ENCODE peak calls at places on chromosomes 7 and 10, in nine cellular contexts. H is B cell; B is RWPE1; A is fibroblast of the aortic adventitia; X is neural progenitor cell; L is CD8-positive, alpha-beta T cell; W is A549; T is thyroid gland; U is mesothelial cell of epicardium. G is an unnamed sample.

GRCh38 chr7:29359480-29360093 is 165.0 kb downstream of the CHN2 start:
- DNase-seq in H (no peak), B (no peak), A (no peak), X (no peak), L (no peak), W (no peak), T (peak), U (no peak), G (no peak)

GRCh38 chr10:85986777-85987176 is 379.8 kb downstream of the GRID1 start:
- DNase-seq in H (no peak), B (peak), A (no peak), X (no peak), L (no peak), W (no peak), T (no peak), U (no peak), G (no peak)

GRCh38 chr7:23449941-23450340 is 20.4 kb downstream of the IGF2BP3 start:
- DNase-seq in H (no peak), B (no peak), A (no peak), X (no peak), L (no peak), W (no peak), T (no peak), U (no peak), G (no peak)

GRCh38 chr7:50832744-50833143 is 50.0 kb upstream of the GRB10 start:
- DNase-seq in H (no peak), B (peak), A (peak), X (no peak), L (no peak), W (peak), T (no peak), U (no peak), G (no peak)

GRCh38 chr10:132677905-132678298 is 108.0 kb downstream of the NKX6-2 start:
- DNase-seq in H (no peak), B (no peak), A (no peak), X (no peak), L (no peak), W (no peak), T (no peak), U (no peak), G (no peak)

GRCh38 chr7:43113622-43114450 is 1.4 kb downstream of the HECW1 start:
- DNase-seq in H (no peak), B (no peak), A (peak), X (peak), L (no peak), W (no peak), T (peak), U (no peak), G (no peak)

GRCh38 chr7:95596183-95597135 is at the start of gene PDK4:
- DNase-seq in H (peak), B (peak), A (peak), X (peak), L (no peak), W (peak), T (peak), U (peak), G (peak)

GRCh38 chr10:69439813-69440506 is 11.3 kb upstream of the TSPAN15 start:
- DNase-seq in H (no peak), B (peak), A (peak), X (peak), L (no peak), W (no peak), T (peak), U (no peak), G (no peak)

GRCh38 chr10:59682986-59683937 is 26.4 kb downstream of the SLC16A9 start:
- DNase-seq in H (no peak), B (peak), A (peak), X (no peak), L (no peak), W (no peak), T (no peak), U (no peak), G (no peak)

GRCh38 chr7:82726038-82726800 is 282.6 kb upstream of the CACNA2D1 start:
- DNase-seq in H (no peak), B (no peak), A (no peak), X (no peak), L (no peak), W (no peak), T (peak), U (no peak), G (no peak)

GRCh38 chr10:132344386-132344785 is 12.4 kb downstream of the LRRC27 start:
- DNase-seq in H (no peak), B (no peak), A (no peak), X (no peak), L (no peak), W (no peak), T (no peak), U (no peak), G (no peak)

GRCh38 chr10:78529262-78529661 is 495.6 kb downstream of the RPS24 start:
- DNase-seq in H (peak), B (no peak), A (no peak), X (no peak), L (no peak), W (no peak), T (no peak), U (no peak), G (no peak)

GRCh38 chr10:69734416-69734796 is 67.3 kb upstream of the COL13A1 start:
- DNase-seq in H (no peak), B (no peak), A (no peak), X (no peak), L (no peak), W (no peak), T (no peak), U (no peak), G (no peak)

GRCh38 chr7:132871419-132871818 is 210.5 kb downstream of the CHCHD3 start:
- DNase-seq in H (no peak), B (no peak), A (no peak), X (no peak), L (no peak), W (no peak), T (no peak), U (no peak), G (no peak)

GRCh38 chr10:35194906-35195305 is 68.3 kb downstream of the CREM start:
- DNase-seq in H (no peak), B (no peak), A (peak), X (no peak), L (no peak), W (peak), T (no peak), U (no peak), G (no peak)

GRCh38 chr7:28483868-28484267 is 71.5 kb downstream of the CREB5 start:
- DNase-seq in H (no peak), B (no peak), A (no peak), X (no peak), L (no peak), W (no peak), T (no peak), U (no peak), G (no peak)

GRCh38 chr7:12137283-12137682 is 73.8 kb upstream of the TMEM106B start:
- DNase-seq in H (no peak), B (no peak), A (no peak), X (no peak), L (no peak), W (no peak), T (no peak), U (no peak), G (no peak)

GRCh38 chr10:123563581-123563855 is 102.6 kb upstream of the GPR26 start:
- DNase-seq in H (no peak), B (no peak), A (no peak), X (no peak), L (no peak), W (no peak), T (no peak), U (peak), G (no peak)

GRCh38 chr7:90574136-90574819 is 21.8 kb upstream of the CDK14 start:
- DNase-seq in H (no peak), B (no peak), A (peak), X (no peak), L (no peak), W (no peak), T (no peak), U (no peak), G (no peak)

GRCh38 chr7:93902777-93903423 is 3.5 kb upstream of the GNGT1 start:
- DNase-seq in H (no peak), B (peak), A (peak), X (peak), L (no peak), W (no peak), T (no peak), U (no peak), G (peak)

GRCh38 chr10:3963191-3963673 is 178.2 kb upstream of the KLF6 start:
- DNase-seq in H (no peak), B (peak), A (no peak), X (no peak), L (no peak), W (no peak), T (no peak), U (no peak), G (no peak)

GRCh38 chr7:155997431-155998327 is 185.4 kb upstream of the SHH start:
- DNase-seq in H (no peak), B (no peak), A (no peak), X (no peak), L (no peak), W (no peak), T (no peak), U (no peak), G (no peak)

GRCh38 chr7:84720456-84721097 is 466.3 kb downstream of the SEMA3D start:
- DNase-seq in H (no peak), B (no peak), A (peak), X (no peak), L (no peak), W (no peak), T (no peak), U (no peak), G (no peak)

GRCh38 chr7:156751319-156751718 is 110.7 kb downstream of the RNF32 start:
- DNase-seq in H (no peak), B (peak), A (peak), X (no peak), L (no peak), W (no peak), T (no peak), U (no peak), G (no peak)

GRCh38 chr7:140904081-140904480 is 20.6 kb downstream of the BRAF start:
- DNase-seq in H (no peak), B (no peak), A (no peak), X (no peak), L (no peak), W (no peak), T (no peak), U (no peak), G (no peak)

GRCh38 chr10:96516337-96516736 is 2.6 kb upstream of the TLL2 start:
- DNase-seq in H (no peak), B (no peak), A (no peak), X (no peak), L (no peak), W (no peak), T (no peak), U (no peak), G (no peak)

GRCh38 chr7:150986099-150986512 is 4.7 kb upstream of the NOS3 start:
- DNase-seq in H (no peak), B (peak), A (peak), X (peak), L (no peak), W (peak), T (peak), U (peak), G (peak)

GRCh38 chr7:136912339-136912738 is 43.9 kb downstream of the CHRM2 start:
- DNase-seq in H (no peak), B (no peak), A (no peak), X (no peak), L (no peak), W (no peak), T (no peak), U (no peak), G (no peak)

GRCh38 chr7:46446151-46446550 is 525.1 kb upstream of the IGFBP3 start:
- DNase-seq in H (no peak), B (no peak), A (no peak), X (no peak), L (no peak), W (no peak), T (no peak), U (no peak), G (no peak)

GRCh38 chr10:99682752-99683151 is 23.4 kb downstream of the ENTPD7 start:
- DNase-seq in H (no peak), B (no peak), A (no peak), X (no peak), L (no peak), W (no peak), T (peak), U (no peak), G (no peak)

GRCh38 chr7:142997590-142997989 is 29.3 kb downstream of the OR9A2 start:
- DNase-seq in H (no peak), B (no peak), A (no peak), X (no peak), L (no peak), W (no peak), T (no peak), U (no peak), G (no peak)

GRCh38 chr7:51045319-51046102 is 262.8 kb upstream of the GRB10 start:
- DNase-seq in H (no peak), B (peak), A (peak), X (no peak), L (no peak), W (peak), T (no peak), U (no peak), G (no peak)

GRCh38 chr7:33733865-33734650 is 171.3 kb upstream of the BMPER start:
- DNase-seq in H (peak), B (no peak), A (no peak), X (no peak), L (no peak), W (no peak), T (no peak), U (no peak), G (no peak)

GRCh38 chr7:92973964-92974363 is 137.6 kb upstream of the CDK6 start:
- DNase-seq in H (no peak), B (peak), A (peak), X (no peak), L (no peak), W (no peak), T (no peak), U (no peak), G (no peak)

GRCh38 chr10:125016611-125017202 is 74.8 kb downstream of the ZRANB1 start:
- DNase-seq in H (no peak), B (no peak), A (peak), X (no peak), L (no peak), W (no peak), T (peak), U (no peak), G (no peak)

GRCh38 chr10:132651511-132652029 is 114.0 kb downstream of the INPP5A start:
- DNase-seq in H (no peak), B (no peak), A (no peak), X (no peak), L (no peak), W (no peak), T (no peak), U (no peak), G (no peak)

GRCh38 chr7:1679326-1679965 is 9.4 kb downstream of the ELFN1 start:
- DNase-seq in H (no peak), B (no peak), A (no peak), X (no peak), L (no peak), W (no peak), T (no peak), U (peak), G (no peak)

GRCh38 chr7:121371367-121371766 is 24.7 kb downstream of the FAM3C start:
- DNase-seq in H (no peak), B (no peak), A (no peak), X (no peak), L (no peak), W (no peak), T (no peak), U (no peak), G (no peak)

GRCh38 chr7:121376982-121377381 is 19.1 kb downstream of the FAM3C start:
- DNase-seq in H (no peak), B (no peak), A (no peak), X (no peak), L (no peak), W (no peak), T (no peak), U (no peak), G (no peak)

GRCh38 chr7:121372376-121373024 is 23.6 kb downstream of the FAM3C start:
- DNase-seq in H (no peak), B (no peak), A (peak), X (no peak), L (no peak), W (no peak), T (no peak), U (no peak), G (no peak)

GRCh38 chr7:121369462-121369861 is 26.6 kb downstream of the FAM3C start:
- DNase-seq in H (no peak), B (no peak), A (peak), X (no peak), L (no peak), W (no peak), T (no peak), U (no peak), G (no peak)

GRCh38 chr7:121373177-121373576 is 22.9 kb downstream of the FAM3C start:
- DNase-seq in H (no peak), B (no peak), A (no peak), X (no peak), L (no peak), W (no peak), T (no peak), U (no peak), G (no peak)
- TF ChIP-seq CTCF in H (peak), B (no peak), A (peak), X (no peak), L (no peak), W (no peak), T (no peak), U (peak), G (peak)

GRCh38 chr10:21015838-21016237 is 118.7 kb upstream of the NEBL start:
- DNase-seq in H (no peak), B (no peak), A (no peak), X (no peak), L (no peak), W (no peak), T (no peak), U (no peak), G (no peak)
- TF ChIP-seq CTCF in H (no peak), B (no peak), A (no peak), X (peak), L (no peak), W (no peak), T (no peak), U (no peak), G (no peak)

GRCh38 chr10:103783686-103784085 is 71.7 kb downstream of the SH3PXD2A start:
- DNase-seq in H (no peak), B (no peak), A (no peak), X (no peak), L (no peak), W (no peak), T (no peak), U (no peak), G (no peak)

GRCh38 chr10:103784089-103784488 is 71.3 kb downstream of the SH3PXD2A start:
- DNase-seq in H (no peak), B (no peak), A (no peak), X (no peak), L (no peak), W (no peak), T (no peak), U (no peak), G (no peak)

GRCh38 chr10:103778358-103779139 is 76.8 kb downstream of the SH3PXD2A start:
- DNase-seq in H (no peak), B (no peak), A (no peak), X (no peak), L (no peak), W (no peak), T (no peak), U (no peak), G (no peak)

GRCh38 chr10:103780242-103781149 is 74.9 kb downstream of the SH3PXD2A start:
- DNase-seq in H (no peak), B (no peak), A (no peak), X (no peak), L (no peak), W (no peak), T (no peak), U (no peak), G (no peak)

DNA sequence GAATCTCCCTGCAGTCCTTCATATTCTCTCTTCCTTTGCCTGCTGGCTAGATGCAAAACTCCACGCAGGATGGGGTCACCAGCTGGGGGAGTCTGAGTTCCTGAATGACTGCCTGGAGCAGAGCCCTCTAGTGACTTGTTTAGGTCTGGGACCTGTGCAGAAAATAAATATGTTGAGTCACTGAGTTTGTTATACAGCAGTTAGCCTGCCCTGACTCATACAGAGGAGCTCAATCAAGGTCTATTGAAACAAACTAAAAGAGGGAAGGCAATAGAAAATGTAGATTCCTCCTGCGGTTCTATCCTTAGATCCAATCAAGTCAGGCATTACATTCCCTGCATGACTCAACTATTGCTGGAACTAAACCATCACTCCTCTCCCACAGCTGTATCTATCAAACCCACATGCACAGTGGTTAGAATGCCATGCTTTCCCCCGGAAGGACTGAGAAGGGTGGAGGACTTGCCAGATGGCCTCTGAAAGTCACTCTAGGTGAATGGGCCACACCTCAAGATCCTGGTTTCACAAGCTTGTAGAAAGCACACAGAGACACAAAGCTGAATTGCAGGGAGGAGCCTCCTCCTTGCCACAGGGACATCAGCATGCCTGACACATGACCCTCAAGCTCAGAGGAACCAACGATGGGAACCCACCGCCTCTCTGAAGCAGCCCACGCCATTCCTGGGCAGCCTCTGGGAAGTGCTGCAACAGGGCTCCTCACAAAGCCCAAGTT is 73.9 kb downstream of the SH3PXD2A start:
- DNase-seq in H (no peak), B (peak), A (peak), X (peak), L (no peak), W (peak), T (no peak), U (no peak), G (no peak)
- TF ChIP-seq CTCF in H (no peak), B (no peak), A (peak), X (peak), L (no peak), W (peak), T (no peak), U (no peak), G (no peak)

GRCh38 chr7:3648276-3648675 is 347.2 kb downstream of the SDK1 start:
- DNase-seq in H (no peak), B (peak), A (no peak), X (no peak), L (no peak), W (no peak), T (no peak), U (no peak), G (no peak)

GRCh38 chr7:3650844-3651243 is 349.8 kb downstream of the SDK1 start:
- DNase-seq in H (no peak), B (no peak), A (no peak), X (no peak), L (no peak), W (no peak), T (no peak), U (no peak), G (no peak)

GRCh38 chr7:3649678-3650445 is 348.8 kb downstream of the SDK1 start:
- DNase-seq in H (no peak), B (no peak), A (no peak), X (no peak), L (no peak), W (no peak), T (no peak), U (no peak), G (no peak)

DNA sequence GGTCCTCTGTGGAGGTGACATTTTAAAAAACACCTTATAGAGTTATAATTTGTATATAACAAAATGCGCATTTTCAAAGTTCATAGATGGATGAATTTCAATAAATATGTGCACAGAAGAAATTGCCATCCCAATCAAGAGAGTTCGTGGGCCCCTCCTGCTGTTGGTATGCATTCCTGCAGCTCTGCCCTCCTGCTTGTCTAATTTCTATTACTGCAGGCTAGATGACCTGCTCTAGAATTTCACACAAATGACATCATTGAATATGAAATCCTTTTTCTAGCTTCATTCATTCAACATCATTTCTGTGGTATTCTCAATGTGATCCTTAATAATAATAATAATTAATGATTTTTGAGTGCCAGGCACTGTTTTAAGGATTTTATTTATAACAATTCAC is 348.2 kb downstream of the SDK1 start:
- DNase-seq in H (no peak), B (no peak), A (no peak), X (no peak), L (no peak), W (no peak), T (no peak), U (no peak), G (no peak)
- TF ChIP-seq CTCF in H (peak), B (no peak), A (peak), X (peak), L (no peak), W (no peak), T (no peak), U (no peak), G (no peak)

GRCh38 chr10:94077042-94077441 is 83.3 kb downstream of the PLCE1 start:
- DNase-seq in H (no peak), B (no peak), A (no peak), X (no peak), L (no peak), W (no peak), T (no peak), U (no peak), G (no peak)

GRCh38 chr10:94080108-94080507 is 86.4 kb downstream of the PLCE1 start:
- DNase-seq in H (no peak), B (no peak), A (no peak), X (no peak), L (no peak), W (no peak), T (no peak), U (no peak), G (no peak)

GRCh38 chr10:94075521-94075920 is 81.8 kb downstream of the PLCE1 start:
- DNase-seq in H (no peak), B (no peak), A (no peak), X (no peak), L (no peak), W (no peak), T (no peak), U (no peak), G (no peak)

GRCh38 chr10:94074462-94074861 is 80.7 kb downstream of the PLCE1 start:
- DNase-seq in H (no peak), B (no peak), A (no peak), X (no peak), L (no peak), W (no peak), T (no peak), U (no peak), G (no peak)

GRCh38 chr10:94076325-94076841 is 82.7 kb downstream of the PLCE1 start:
- DNase-seq in H (no peak), B (no peak), A (peak), X (peak), L (no peak), W (peak), T (no peak), U (no peak), G (no peak)
- TF ChIP-seq CTCF in H (no peak), B (peak), A (peak), X (peak), L (no peak), W (peak), T (peak), U (peak), G (peak)